ENCODE peak calls at places on chromosome 6, in seven cellular contexts. One of them, this sample, is unnamed.
A peak's percentile ranks its signal among the peaks of the same experiment; 100 is the strongest.

GRCh38 chr6:157755752-157756411 is 67.2 kb upstream of the SNX9 start:
- DNase-seq in neural progenitor cell: no peak
- DNase-seq in PC-3: no peak
- DNase-seq in mammary epithelial cell: no peak
- DNase-seq in spleen: no peak
- DNase-seq in heart left ventricle: no peak
- DNase-seq in stomach: peak; percentile 17
- DNase-seq in this sample: no peak

GRCh38 chr6:157967486-157967885 is 14.2 kb upstream of the SYNJ2 start:
- DNase-seq in PC-3: no peak
- DNase-seq in mammary epithelial cell: no peak
- DNase-seq in spleen: no peak
- DNase-seq in heart left ventricle: no peak
- DNase-seq in neural progenitor cell: no peak
- DNase-seq in stomach: no peak
- DNase-seq in this sample: no peak

GRCh38 chr6:166333172-166333995 is 9.0 kb downstream of the SFT2D1 start:
- DNase-seq in stomach: no peak
- DNase-seq in spleen: peak; percentile 74
- DNase-seq in mammary epithelial cell: no peak
- DNase-seq in heart left ventricle: no peak
- DNase-seq in neural progenitor cell: no peak
- DNase-seq in PC-3: no peak
- DNase-seq in this sample: no peak

GRCh38 chr6:134363323-134364039 is 45.6 kb upstream of the SGK1 start:
- DNase-seq in mammary epithelial cell: peak; percentile 98
- DNase-seq in spleen: no peak
- DNase-seq in heart left ventricle: no peak
- DNase-seq in stomach: no peak
- DNase-seq in PC-3: peak; percentile 83
- DNase-seq in neural progenitor cell: no peak
- DNase-seq in this sample: no peak

GRCh38 chr6:78947529-78947928 is 80.2 kb downstream of the IRAK1BP1 start:
- DNase-seq in spleen: no peak
- DNase-seq in mammary epithelial cell: no peak
- DNase-seq in stomach: no peak
- DNase-seq in PC-3: peak; percentile 6
- DNase-seq in heart left ventricle: no peak
- DNase-seq in neural progenitor cell: no peak
- DNase-seq in this sample: no peak

GRCh38 chr6:3848925-3849605 is at the start of gene FAM50B:
- DNase-seq in spleen: peak; percentile 97
- DNase-seq in neural progenitor cell: peak; percentile 93
- DNase-seq in stomach: peak; percentile 94
- DNase-seq in PC-3: peak; percentile 92
- DNase-seq in mammary epithelial cell: peak; percentile 81
- DNase-seq in heart left ventricle: peak; percentile 94
- DNase-seq in this sample: peak; percentile 97

GRCh38 chr6:137390264-137390787 is 103.9 kb downstream of the OLIG3 start:
- DNase-seq in stomach: no peak
- DNase-seq in neural progenitor cell: peak; percentile 41
- DNase-seq in spleen: no peak
- DNase-seq in mammary epithelial cell: no peak
- DNase-seq in PC-3: no peak
- DNase-seq in heart left ventricle: no peak
- DNase-seq in this sample: no peak

GRCh38 chr6:13378669-13379590 is 50.6 kb upstream of the TBC1D7 start:
- DNase-seq in mammary epithelial cell: no peak
- DNase-seq in spleen: no peak
- DNase-seq in heart left ventricle: no peak
- DNase-seq in stomach: peak; percentile 69
- DNase-seq in neural progenitor cell: no peak
- DNase-seq in PC-3: peak; percentile 36
- DNase-seq in this sample: no peak

GRCh38 chr6:86937219-86938079 is at the start of gene HTR1E:
- DNase-seq in mammary epithelial cell: peak; percentile 23
- DNase-seq in spleen: no peak
- DNase-seq in stomach: peak; percentile 79
- DNase-seq in PC-3: peak; percentile 30
- DNase-seq in neural progenitor cell: peak; percentile 70
- DNase-seq in heart left ventricle: no peak
- DNase-seq in this sample: no peak

GRCh38 chr6:104718672-104719071 is 141.0 kb downstream of the HACE1 start:
- DNase-seq in spleen: no peak
- DNase-seq in PC-3: peak; percentile 65
- DNase-seq in neural progenitor cell: no peak
- DNase-seq in stomach: no peak
- DNase-seq in mammary epithelial cell: no peak
- DNase-seq in heart left ventricle: no peak
- DNase-seq in this sample: no peak

GRCh38 chr6:27778625-27779417 is 133.4 kb downstream of the OR2B2 start:
- DNase-seq in heart left ventricle: no peak
- DNase-seq in neural progenitor cell: no peak
- DNase-seq in spleen: no peak
- DNase-seq in stomach: no peak
- DNase-seq in PC-3: peak; percentile 27
- DNase-seq in mammary epithelial cell: no peak
- DNase-seq in this sample: no peak
- H3K27ac ChIP-seq in heart left ventricle: no peak overlapping the region
- H3K27ac ChIP-seq in neural progenitor cell: no peak overlapping the region
- H3K27ac ChIP-seq in spleen: no peak overlapping the region
- H3K27ac ChIP-seq in stomach: no peak overlapping the region
- H3K27ac ChIP-seq in PC-3: no peak overlapping the region
- H3K27ac ChIP-seq in mammary epithelial cell: no peak overlapping the region
- H3K27ac ChIP-seq in this sample: no peak overlapping the region

DNA sequence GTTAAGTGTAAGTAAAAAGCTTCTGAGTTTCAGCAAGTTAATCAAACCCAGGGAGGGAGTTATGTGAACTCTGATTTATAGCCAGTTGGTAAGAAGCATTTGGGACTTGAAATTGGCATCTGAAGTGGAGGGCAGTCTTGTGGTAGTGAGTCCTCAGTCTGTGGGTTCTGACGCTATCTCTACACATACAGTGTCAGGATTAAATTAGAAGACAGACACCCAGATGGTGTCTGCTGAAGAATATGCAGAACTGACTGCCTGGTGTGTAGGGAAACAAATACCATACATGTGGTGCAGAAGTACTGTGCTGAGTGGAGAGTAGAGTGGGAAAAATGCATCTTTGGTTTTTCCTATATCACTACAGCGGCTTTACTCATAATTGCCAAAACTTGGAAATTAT is 43.5 kb upstream of the PLN start:
- DNase-seq in spleen: no peak
- DNase-seq in neural progenitor cell: no peak
- DNase-seq in stomach: no peak
- DNase-seq in PC-3: no peak
- DNase-seq in heart left ventricle: no peak
- DNase-seq in mammary epithelial cell: no peak
- DNase-seq in this sample: no peak
- H3K36me3 ChIP-seq in spleen: no peaks in the 10 kb centered on the region
- H3K36me3 ChIP-seq in neural progenitor cell: no peaks in the 10 kb centered on the region
- H3K36me3 ChIP-seq in stomach: no peaks in the 10 kb centered on the region
- H3K36me3 ChIP-seq in PC-3: peaks cover 7% of the 10 kb centered on the region
- H3K36me3 ChIP-seq in heart left ventricle: no peaks in the 10 kb centered on the region
- H3K36me3 ChIP-seq in mammary epithelial cell: peaks cover 2% of the 10 kb centered on the region
- H3K36me3 ChIP-seq in this sample: no peaks in the 10 kb centered on the region

GRCh38 chr6:17865798-17866725 is 121.4 kb downstream of the KIF13A start:
- DNase-seq in neural progenitor cell: no peak
- DNase-seq in mammary epithelial cell: peak; percentile 99
- DNase-seq in spleen: no peak
- DNase-seq in heart left ventricle: peak; percentile 61
- DNase-seq in PC-3: peak; percentile 98
- DNase-seq in stomach: peak; percentile 39
- DNase-seq in this sample: peak; percentile 92
- H3K4me1 ChIP-seq in neural progenitor cell: no peaks in the 10 kb centered on the region
- H3K4me1 ChIP-seq in mammary epithelial cell: peaks cover 63% of the 10 kb centered on the region
- H3K4me1 ChIP-seq in spleen: peaks cover 20% of the 10 kb centered on the region
- H3K4me1 ChIP-seq in heart left ventricle: peaks cover 15% of the 10 kb centered on the region
- H3K4me1 ChIP-seq in PC-3: peaks cover 68% of the 10 kb centered on the region
- H3K4me1 ChIP-seq in stomach: peaks cover 12% of the 10 kb centered on the region
- H3K4me1 ChIP-seq in this sample: peaks cover 34% of the 10 kb centered on the region

DNA sequence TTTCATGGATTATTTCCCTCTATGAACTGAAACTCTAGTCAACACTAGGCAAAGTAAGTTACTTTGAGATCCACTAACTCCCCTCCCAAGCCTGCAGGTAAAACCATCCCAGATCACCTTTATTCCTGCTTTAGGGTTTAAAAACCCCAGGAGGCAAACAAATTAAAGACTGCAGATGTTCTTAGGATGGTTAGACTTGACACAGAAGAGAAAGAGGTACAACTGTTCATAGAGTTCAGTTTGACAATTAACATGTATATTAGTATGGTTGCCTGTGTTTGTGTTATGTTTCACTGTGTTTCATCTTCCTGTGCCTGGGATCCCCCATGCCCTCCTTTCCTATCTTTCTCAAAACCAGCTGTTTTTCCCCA is 53.5 kb downstream of the RREB1 start:
- DNase-seq in spleen: no peak
- DNase-seq in mammary epithelial cell: no peak
- DNase-seq in heart left ventricle: no peak
- DNase-seq in stomach: no peak
- DNase-seq in neural progenitor cell: no peak
- DNase-seq in PC-3: no peak
- DNase-seq in this sample: no peak
- H3K27ac ChIP-seq in spleen: no peak overlapping the region
- H3K27ac ChIP-seq in mammary epithelial cell: peak overlapping the region; percentile 61
- H3K27ac ChIP-seq in heart left ventricle: no peak overlapping the region
- H3K27ac ChIP-seq in stomach: peak overlapping the region; percentile 80
- H3K27ac ChIP-seq in neural progenitor cell: no peak overlapping the region
- H3K27ac ChIP-seq in PC-3: peak overlapping the region; percentile 28
- H3K27ac ChIP-seq in this sample: no peak overlapping the region

DNA sequence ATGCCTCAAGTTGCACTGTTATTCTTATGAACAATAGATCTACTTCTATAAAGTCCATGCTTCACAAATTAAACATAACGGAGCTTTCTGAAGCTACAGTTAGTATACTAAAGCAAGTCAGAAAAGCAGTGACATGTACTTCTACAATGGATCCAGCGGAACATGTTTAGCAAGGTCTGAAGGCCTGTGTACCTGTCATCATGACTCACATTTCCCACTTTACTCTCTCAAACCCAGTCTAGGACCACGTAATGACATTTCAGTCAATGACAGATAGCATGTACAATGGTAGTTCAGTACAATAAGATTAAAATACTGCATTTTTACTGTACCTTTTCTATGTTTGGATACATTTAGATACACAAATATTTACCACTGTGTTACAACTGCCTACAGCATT is 132.1 kb downstream of the MMS22L start:
- DNase-seq in PC-3: peak; percentile 76
- DNase-seq in mammary epithelial cell: peak; percentile 20
- DNase-seq in stomach: no peak
- DNase-seq in spleen: no peak
- DNase-seq in heart left ventricle: no peak
- DNase-seq in neural progenitor cell: no peak
- DNase-seq in this sample: no peak
- H3K36me3 ChIP-seq in PC-3: no peaks in the 10 kb centered on the region
- H3K36me3 ChIP-seq in mammary epithelial cell: peaks cover 12% of the 10 kb centered on the region
- H3K36me3 ChIP-seq in stomach: no peaks in the 10 kb centered on the region
- H3K36me3 ChIP-seq in spleen: no peaks in the 10 kb centered on the region
- H3K36me3 ChIP-seq in heart left ventricle: no peaks in the 10 kb centered on the region
- H3K36me3 ChIP-seq in neural progenitor cell: peaks cover 11% of the 10 kb centered on the region
- H3K36me3 ChIP-seq in this sample: peaks cover 6% of the 10 kb centered on the region